ENCODE peak calls at places on chromosomes 6 and 20, in six cellular contexts. N, W, I, S, F and Q are unnamed samples.

GRCh38 chr20:40160151-40160550 is 528.9 kb downstream of the MAFB start:
- DNase-seq in N (peak), W (no peak), I (peak), S (peak), F (peak), Q (peak)

GRCh38 chr6:80316655-80317332 is 210.3 kb downstream of the BCKDHB start:
- DNase-seq in N (no peak), W (no peak), I (no peak), S (no peak), F (no peak), Q (no peak)

GRCh38 chr6:127022297-127022696 is 96.2 kb upstream of the RSPO3 start:
- DNase-seq in N (peak), W (no peak), I (no peak), S (peak), F (peak), Q (no peak)

GRCh38 chr6:109010703-109011102 is 83.9 kb downstream of the SESN1 start:
- DNase-seq in N (no peak), W (no peak), I (no peak), S (peak), F (no peak), Q (no peak)

GRCh38 chr6:11161031-11161966 is 49.8 kb upstream of the ERVFRD-1 start:
- DNase-seq in N (no peak), W (no peak), I (no peak), S (peak), F (no peak), Q (no peak)

GRCh38 chr6:131655951-131656350 is 18.8 kb downstream of the ENPP3 start:
- DNase-seq in N (no peak), W (no peak), I (no peak), S (no peak), F (no peak), Q (no peak)

GRCh38 chr6:6810727-6811126 is 222.2 kb downstream of the LY86 start:
- DNase-seq in N (no peak), W (no peak), I (no peak), S (no peak), F (no peak), Q (no peak)

GRCh38 chr20:5261763-5262162 is 55.0 kb downstream of the PROKR2 start:
- DNase-seq in N (no peak), W (no peak), I (no peak), S (no peak), F (no peak), Q (no peak)

GRCh38 chr6:129865013-129865412 is 3.9 kb upstream of the TMEM244 start:
- DNase-seq in N (no peak), W (no peak), I (no peak), S (peak), F (no peak), Q (no peak)

GRCh38 chr6:81800666-81801065 is 48.2 kb upstream of the TENT5A start:
- DNase-seq in N (no peak), W (no peak), I (no peak), S (no peak), F (no peak), Q (no peak)

GRCh38 chr20:4041748-4042411 is 26.5 kb upstream of the RNF24 start:
- DNase-seq in N (peak), W (peak), I (no peak), S (no peak), F (peak), Q (peak)

GRCh38 chr20:4216142-4216735 is 200.9 kb upstream of the RNF24 start:
- DNase-seq in N (no peak), W (no peak), I (no peak), S (no peak), F (no peak), Q (no peak)

GRCh38 chr20:8414611-8415274 is 282.7 kb downstream of the PLCB1 start:
- DNase-seq in N (no peak), W (no peak), I (no peak), S (peak), F (no peak), Q (no peak)

GRCh38 chr6:164926686-164927085 is 382.7 kb downstream of the C6orf118 start:
- DNase-seq in N (no peak), W (no peak), I (no peak), S (no peak), F (no peak), Q (no peak)

GRCh38 chr6:32459781-32460424 is 20.2 kb downstream of the HLA-DRA start:
- DNase-seq in N (no peak), W (no peak), I (no peak), S (no peak), F (no peak), Q (no peak)

GRCh38 chr6:127201321-127201720 is 65.3 kb upstream of the RNF146 start:
- DNase-seq in N (no peak), W (no peak), I (no peak), S (no peak), F (no peak), Q (no peak)

GRCh38 chr6:125271486-125272159 is 30.1 kb downstream of the HDDC2 start:
- DNase-seq in N (no peak), W (no peak), I (no peak), S (no peak), F (no peak), Q (no peak)

GRCh38 chr20:11675920-11676617 is 241.6 kb upstream of the BTBD3 start:
- DNase-seq in N (no peak), W (no peak), I (no peak), S (no peak), F (no peak), Q (no peak)

GRCh38 chr6:98832282-98833100 is 1.9 kb upstream of the POU3F2 start:
- DNase-seq in N (no peak), W (no peak), I (no peak), S (no peak), F (no peak), Q (no peak)

GRCh38 chr6:111890981-111891380 is 17.7 kb upstream of the FYN start:
- DNase-seq in N (no peak), W (no peak), I (no peak), S (no peak), F (no peak), Q (no peak)

GRCh38 chr6:111894951-111895350 is 21.7 kb upstream of the FYN start:
- DNase-seq in N (no peak), W (no peak), I (no peak), S (no peak), F (no peak), Q (no peak)

GRCh38 chr6:111892431-111892830 is 19.2 kb upstream of the FYN start:
- DNase-seq in N (no peak), W (no peak), I (no peak), S (no peak), F (no peak), Q (no peak)

GRCh38 chr6:111898452-111898851 is 25.2 kb upstream of the FYN start:
- DNase-seq in N (no peak), W (no peak), I (no peak), S (peak), F (no peak), Q (no peak)

GRCh38 chr6:111894272-111894671 is 21.0 kb upstream of the FYN start:
- DNase-seq in N (no peak), W (no peak), I (no peak), S (no peak), F (no peak), Q (no peak)
- TF ChIP-seq CTCF in N (no peak), W (no peak), I (no peak), S (no peak), F (no peak), Q (no peak)

DNA sequence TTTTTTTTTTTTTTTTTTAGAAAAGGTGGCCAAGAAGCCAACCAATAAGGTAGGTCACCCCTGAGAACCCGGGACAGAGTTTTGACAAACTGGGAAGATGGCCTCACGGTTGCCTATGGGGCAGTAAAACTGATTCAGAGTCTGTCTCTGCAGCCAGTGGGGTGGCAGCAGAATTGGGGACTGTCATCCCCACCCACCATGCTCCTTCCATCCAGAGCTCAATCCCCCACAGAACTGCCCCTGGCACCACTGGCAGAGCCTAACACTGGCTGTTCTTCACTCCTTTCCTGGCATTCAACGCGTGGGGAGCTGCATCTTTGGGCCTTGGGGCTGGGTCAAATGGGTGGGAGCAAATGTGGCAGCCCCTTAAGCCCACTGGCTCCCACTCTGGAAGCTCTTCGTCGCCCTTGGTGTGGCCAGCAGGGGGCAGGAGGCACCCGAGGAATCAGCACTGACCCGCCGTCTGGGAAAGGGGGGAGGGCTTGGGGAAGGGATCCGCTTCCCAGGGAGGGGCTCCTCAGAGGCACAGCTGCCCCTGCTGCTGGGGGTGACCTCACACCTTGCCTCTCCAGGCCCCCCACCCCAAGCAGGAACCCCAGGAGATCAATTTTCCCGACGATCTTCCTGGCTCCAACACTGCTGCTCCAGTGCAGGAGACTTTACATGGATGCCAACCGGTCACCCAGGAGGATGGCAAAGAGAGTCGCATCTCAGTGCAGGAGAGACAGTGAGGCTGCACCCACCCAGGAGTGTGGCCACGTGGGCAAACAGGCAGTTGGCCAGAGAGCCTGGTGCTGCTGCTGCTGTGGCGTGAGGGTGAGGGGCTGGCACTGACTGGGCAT is 10.4 kb downstream of the CD40 start:
- DNase-seq in N (no peak), W (peak), I (peak), S (peak), F (no peak), Q (no peak)
- TF ChIP-seq POLR2A in N (no peak), W (no peak), I (no peak), S (no peak), F (no peak), Q (no peak)

GRCh38 chr6:167454003-167454402 is 129.1 kb downstream of the TTLL2 start:
- DNase-seq in N (no peak), W (no peak), I (no peak), S (no peak), F (no peak), Q (no peak)
- TF ChIP-seq CTCF in N (no peak), W (no peak), I (no peak), S (no peak), F (no peak), Q (no peak)

GRCh38 chr6:89087881-89088280 is 7.3 kb downstream of the PNRC1 start:
- DNase-seq in N (no peak), W (no peak), I (no peak), S (no peak), F (no peak), Q (no peak)
- TF ChIP-seq POLR2A in N (no peak), W (no peak), I (no peak), S (no peak), F (no peak), Q (no peak)

GRCh38 chr20:59428441-59429205 is 128.2 kb downstream of the EDN3 start:
- DNase-seq in N (no peak), W (no peak), I (no peak), S (peak), F (no peak), Q (no peak)
- TF ChIP-seq CTCF in N (no peak), W (no peak), I (peak), S (no peak), F (no peak), Q (no peak)